ENCODE peak calls at places on chromosomes 6 and 20, in eight cellular contexts. I is Peyer's patch, J is uterus, A is psoas muscle, Z is GM23248, Q is ascending aorta, F is fibroblast of lung, S is lung. M is an unnamed sample.
A peak's percentile ranks its signal among the peaks of the same experiment; 100 is the strongest.

GRCh38 chr6:72219536-72219935 is 333.2 kb downstream of the RIMS1 start:
- DNase-seq in Z (no peak), A (no peak), S (no peak), I (no peak), F (peak; percentile 22), J (no peak), Q (no peak), M (no peak)

GRCh38 chr6:115514656-115515055 is 546.0 kb downstream of the FRK start:
- DNase-seq in A (no peak), I (no peak), S (no peak), Q (no peak), J (no peak), F (peak; percentile 53), Z (peak; percentile 51), M (no peak)

GRCh38 chr6:134073156-134073555 is 20.7 kb upstream of the SLC2A12 start:
- DNase-seq in I (no peak), Z (no peak), A (no peak), Q (no peak), S (no peak), F (no peak), J (no peak), M (no peak)

GRCh38 chr6:86937219-86938079 is at the start of gene HTR1E:
- DNase-seq in I (peak; percentile 41), Q (no peak), J (peak; percentile 16), S (peak; percentile 29), F (peak; percentile 10), A (peak; percentile 52), Z (peak; percentile 48), M (peak; percentile 79)

GRCh38 chr6:152471459-152472070 is 165.6 kb downstream of the SYNE1 start:
- DNase-seq in J (no peak), S (no peak), F (peak; percentile 34), Q (no peak), Z (peak; percentile 72), I (no peak), A (no peak), M (no peak)

GRCh38 chr6:128532827-128533226 is 12.4 kb upstream of the PTPRK start:
- DNase-seq in Z (peak; percentile 51), F (peak; percentile 26), A (no peak), I (no peak), Q (no peak), S (no peak), J (no peak), M (no peak)

GRCh38 chr20:59308493-59309201 is 8.2 kb downstream of the EDN3 start:
- DNase-seq in I (peak; percentile 83), S (no peak), Q (no peak), F (no peak), A (no peak), Z (no peak), J (no peak), M (peak; percentile 29)

GRCh38 chr6:129321303-129321702 is 388.7 kb downstream of the ARHGAP18 start:
- DNase-seq in I (no peak), Z (peak; percentile 41), Q (no peak), A (no peak), J (no peak), S (no peak), F (no peak), M (no peak)

GRCh38 chr6:16047435-16047834 is 81.5 kb upstream of the MYLIP start:
- DNase-seq in I (no peak), Z (no peak), A (no peak), Q (no peak), S (no peak), F (no peak), J (no peak), M (no peak)

GRCh38 chr6:168452685-168453377 is 11.8 kb downstream of the SMOC2 start:
- DNase-seq in S (no peak), Z (no peak), A (no peak), Q (no peak), I (no peak), F (no peak), J (no peak), M (peak; percentile 43)

DNA sequence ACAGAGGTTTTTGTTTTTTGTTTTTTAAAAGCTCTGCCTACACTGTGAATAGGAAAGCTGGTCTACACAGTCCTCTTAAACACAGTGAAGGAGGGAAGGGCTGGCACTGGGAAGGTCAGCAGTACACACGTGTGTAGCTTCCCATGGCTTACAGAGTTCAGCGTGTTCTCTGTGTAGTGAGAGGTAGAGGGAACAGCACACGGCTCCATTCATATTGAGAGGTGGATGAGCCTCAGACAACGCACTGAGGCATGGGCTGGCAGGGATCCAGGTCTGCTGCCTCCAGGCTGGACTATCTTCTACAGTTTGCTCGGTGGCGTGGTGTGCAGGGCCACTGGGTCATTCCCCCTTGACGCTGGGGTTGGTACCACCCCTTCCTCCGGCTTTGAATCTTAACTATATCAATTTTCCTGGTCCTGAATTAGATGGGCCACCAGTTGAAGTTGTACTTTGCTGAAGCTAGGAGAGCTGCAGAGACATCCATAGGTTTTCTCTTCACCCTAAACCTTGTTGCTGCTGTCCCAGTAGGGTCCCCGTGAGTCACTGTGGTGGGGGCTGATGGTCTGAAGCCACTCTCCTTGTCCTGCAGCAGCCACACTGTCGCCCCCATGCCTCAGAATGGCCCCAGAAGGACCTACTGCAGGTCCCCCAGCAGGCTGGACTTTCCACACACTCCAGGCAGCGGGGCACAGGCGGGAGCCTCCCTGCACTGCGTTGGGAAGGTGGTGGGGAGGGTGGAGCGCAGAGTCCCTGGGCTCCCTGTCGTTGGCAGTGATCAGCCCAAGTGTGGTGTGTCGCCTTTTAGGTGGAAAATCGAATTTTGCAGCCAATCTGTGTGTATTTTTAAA is 2.0 kb downstream of the ARFGAP1 start:
- DNase-seq in J (no peak), F (no peak), Q (no peak), Z (peak; percentile 76), A (no peak), I (no peak), S (no peak), M (no peak)
- H3K36me3 ChIP-seq in J (no peaks in the 10 kb centered on the region), F (peaks cover 26% of the 10 kb centered on the region), Q (peaks cover 34% of the 10 kb centered on the region), Z (peaks cover 16% of the 10 kb centered on the region), A (peaks cover 10% of the 10 kb centered on the region), I (no peaks in the 10 kb centered on the region), S (no peaks in the 10 kb centered on the region), M (peaks cover 41% of the 10 kb centered on the region)

GRCh38 chr20:36607586-36608387 is 2.2 kb downstream of the RAB5IF start:
- DNase-seq in F (no peak), I (no peak), S (no peak), A (no peak), Q (no peak), Z (peak; percentile 32), J (no peak), M (peak; percentile 34)
- H3K4me3 ChIP-seq in F (no peak overlapping the region), I (no peak overlapping the region), S (no peak overlapping the region), A (peak overlapping the region; percentile 88), Q (peak overlapping the region; percentile 80), Z (peak overlapping the region; percentile 94), J (no peak overlapping the region), M (peak overlapping the region; percentile 88)

GRCh38 chr6:111779660-111780059 is 93.6 kb downstream of the FYN start:
- DNase-seq in Z (no peak), F (no peak), A (no peak), S (no peak), Q (no peak), I (no peak), J (no peak), M (no peak)
- H3K4me1 ChIP-seq in Z (peaks cover 46% of the 10 kb centered on the region), F (peaks cover 2% of the 10 kb centered on the region), A (peaks cover 7% of the 10 kb centered on the region), S (peaks cover 18% of the 10 kb centered on the region), Q (no peaks in the 10 kb centered on the region), I (no peaks in the 10 kb centered on the region), J (peaks cover 6% of the 10 kb centered on the region), M (peaks cover 69% of the 10 kb centered on the region)

GRCh38 chr6:7895125-7895423 is 15.5 kb downstream of the TXNDC5 start:
- DNase-seq in Z (peak; percentile 52), J (no peak), I (peak; percentile 56), Q (no peak), F (no peak), A (no peak), S (no peak), M (no peak)

GRCh38 chr6:7893342-7893741 is 17.2 kb downstream of the TXNDC5 start:
- DNase-seq in Q (no peak), S (no peak), I (no peak), F (no peak), Z (no peak), J (no peak), A (no peak), M (no peak)

GRCh38 chr6:7888587-7889357 is 21.8 kb downstream of the TXNDC5 start:
- DNase-seq in J (no peak), S (no peak), Z (no peak), Q (no peak), F (no peak), I (no peak), A (no peak), M (no peak)

GRCh38 chr6:7894272-7895124 is 16.1 kb downstream of the TXNDC5 start:
- DNase-seq in I (no peak), S (no peak), J (no peak), F (no peak), A (no peak), Q (no peak), Z (no peak), M (no peak)

GRCh38 chr6:7891098-7891872 is 19.3 kb downstream of the TXNDC5 start:
- DNase-seq in S (no peak), J (no peak), Z (no peak), I (no peak), Q (no peak), A (no peak), F (no peak), M (no peak)
- H3K36me3 ChIP-seq in S (peaks cover 52% of the 10 kb centered on the region), J (no peaks in the 10 kb centered on the region), Z (peaks cover 57% of the 10 kb centered on the region), I (peaks cover 3% of the 10 kb centered on the region), Q (peaks cover 81% of the 10 kb centered on the region), A (peaks cover 13% of the 10 kb centered on the region), F (peaks cover 10% of the 10 kb centered on the region), M (peaks cover 100% of the 10 kb centered on the region)

GRCh38 chr6:50845499-50846108 is 26.9 kb downstream of the TFAP2B start:
- DNase-seq in J (no peak), Z (no peak), A (no peak), S (no peak), Q (no peak), F (no peak), I (no peak), M (no peak)
- H3K4me3 ChIP-seq in J (no peak overlapping the region), Z (no peak overlapping the region), A (no peak overlapping the region), S (no peak overlapping the region), Q (no peak overlapping the region), F (no peak overlapping the region), I (no peak overlapping the region), M (no peak overlapping the region)

GRCh38 chr20:25706793-25707192 is 10.1 kb upstream of the ZNF337 start:
- DNase-seq in I (no peak), A (no peak), Z (no peak), F (no peak), J (no peak), Q (no peak), S (no peak), M (no peak)
- H3K4me1 ChIP-seq in I (no peaks in the 10 kb centered on the region), A (no peaks in the 10 kb centered on the region), Z (no peaks in the 10 kb centered on the region), F (no peaks in the 10 kb centered on the region), J (no peaks in the 10 kb centered on the region), Q (no peaks in the 10 kb centered on the region), S (peaks cover 2% of the 10 kb centered on the region), M (no peaks in the 10 kb centered on the region)

M was measured in stomach.